ENCODE peak calls at places on chromosomes 4 and X, in nine cellular contexts. O, I, C, X, T, N, W, M and Y are unnamed samples.

GRCh38 chrX:134885336-134886016 is 105.3 kb upstream of the SMIM10 start:
- DNase-seq in O (no peak), I (no peak), C (no peak), X (no peak), T (no peak), N (no peak), W (no peak), M (no peak), Y (no peak)

GRCh38 chr4:24042094-24042493 is 152.2 kb upstream of the PPARGC1A start:
- DNase-seq in O (no peak), I (no peak), C (no peak), X (no peak), T (no peak), N (no peak), W (no peak), M (no peak), Y (no peak)

GRCh38 chrX:153764786-153765137 is 713 bp downstream of the PLXNB3 start:
- DNase-seq in O (no peak), I (no peak), C (no peak), X (no peak), T (no peak), N (no peak), W (no peak), M (no peak), Y (peak; percentile 22)

GRCh38 chr4:56320293-56320692 is 67.0 kb downstream of the AASDH start:
- DNase-seq in O (no peak), I (no peak), C (no peak), X (no peak), T (no peak), N (no peak), W (no peak), M (no peak), Y (no peak)

GRCh38 chr4:28287837-28288236 is 1427.2 kb downstream of the STIM2 start:
- DNase-seq in O (no peak), I (no peak), C (no peak), X (no peak), T (no peak), N (no peak), W (no peak), M (no peak), Y (no peak)

GRCh38 chr4:71872767-71873422 is 89.0 kb upstream of the GC start:
- DNase-seq in O (no peak), I (no peak), C (no peak), X (no peak), T (no peak), N (no peak), W (no peak), M (no peak), Y (no peak)

GRCh38 chr4:78451407-78451806 is 100.2 kb upstream of the ANXA3 start:
- DNase-seq in O (no peak), I (no peak), C (no peak), X (no peak), T (no peak), N (no peak), W (no peak), M (no peak), Y (no peak)

GRCh38 chr4:76620723-76621463 is 185.9 kb downstream of the SHROOM3 start:
- DNase-seq in O (no peak), I (no peak), C (peak; percentile 27), X (no peak), T (no peak), N (no peak), W (no peak), M (no peak), Y (no peak)

GRCh38 chr4:140408974-140409373 is 18.5 kb downstream of the CLGN start:
- DNase-seq in O (no peak), I (no peak), C (no peak), X (no peak), T (no peak), N (no peak), W (no peak), M (no peak), Y (no peak)

GRCh38 chr4:52249583-52249982 is 198.5 kb downstream of the SPATA18 start:
- DNase-seq in O (no peak), I (no peak), C (no peak), X (no peak), T (no peak), N (no peak), W (no peak), M (no peak), Y (no peak)

GRCh38 chrX:119885554-119886428 is 9.9 kb upstream of the AKAP14 start:
- DNase-seq in O (peak; percentile 37), I (peak; percentile 50), C (peak; percentile 45), X (no peak), T (no peak), N (no peak), W (no peak), M (peak; percentile 23), Y (no peak)

GRCh38 chrX:39261446-39262147 is 460.3 kb downstream of the MID1IP1 start:
- DNase-seq in O (peak; percentile 5), I (peak; percentile 21), C (peak; percentile 65), X (no peak), T (peak; percentile 32), N (no peak), W (no peak), M (peak; percentile 38), Y (peak; percentile 8)

GRCh38 chrX:16771483-16772398 is 14.5 kb upstream of the TXLNG start:
- DNase-seq in O (no peak), I (no peak), C (no peak), X (no peak), T (no peak), N (no peak), W (no peak), M (no peak), Y (no peak)

GRCh38 chr4:27082786-27083185 is 222.1 kb downstream of the STIM2 start:
- DNase-seq in O (no peak), I (no peak), C (no peak), X (no peak), T (no peak), N (no peak), W (no peak), M (no peak), Y (no peak)

GRCh38 chrX:97743014-97743413 is 859.3 kb downstream of the RPA4 start:
- DNase-seq in O (no peak), I (no peak), C (no peak), X (no peak), T (no peak), N (no peak), W (no peak), M (peak; percentile 17), Y (no peak)

GRCh38 chrX:151151668-151152267 is 24.6 kb upstream of the GPR50 start:
- DNase-seq in O (peak; percentile 32), I (peak; percentile 26), C (peak; percentile 52), X (peak; percentile 19), T (peak; percentile 15), N (no peak), W (no peak), M (peak; percentile 31), Y (peak; percentile 35)

GRCh38 chr4:17812801-17813200 is 2.0 kb downstream of the NCAPG start:
- DNase-seq in O (no peak), I (no peak), C (no peak), X (no peak), T (no peak), N (no peak), W (no peak), M (no peak), Y (no peak)

GRCh38 chrX:103248553-103248952 is 6.4 kb downstream of the TCEAL8 start:
- DNase-seq in O (no peak), I (no peak), C (peak; percentile 57), X (no peak), T (no peak), N (no peak), W (no peak), M (no peak), Y (peak; percentile 25)

GRCh38 chrX:48617542-48618340 is 20.4 kb downstream of the WDR13 start:
- DNase-seq in O (no peak), I (no peak), C (no peak), X (no peak), T (no peak), N (no peak), W (no peak), M (no peak), Y (no peak)

GRCh38 chr4:73841243-73841925 is 4.9 kb downstream of the CXCL6 start:
- DNase-seq in O (no peak), I (no peak), C (no peak), X (no peak), T (no peak), N (no peak), W (no peak), M (no peak), Y (no peak)

GRCh38 chr4:6239486-6239885 is 30.2 kb upstream of the WFS1 start:
- DNase-seq in O (no peak), I (no peak), C (no peak), X (no peak), T (no peak), N (no peak), W (no peak), M (no peak), Y (no peak)

GRCh38 chr4:128524311-128524710 is 236.7 kb upstream of the PGRMC2 start:
- DNase-seq in O (no peak), I (no peak), C (no peak), X (no peak), T (no peak), N (no peak), W (no peak), M (no peak), Y (no peak)

GRCh38 chr4:8756816-8757215 is 114.8 kb downstream of the HMX1 start:
- DNase-seq in O (no peak), I (no peak), C (no peak), X (no peak), T (no peak), N (no peak), W (no peak), M (no peak), Y (no peak)

GRCh38 chr4:82124365-82124764 is 249.4 kb downstream of the HNRNPD start:
- DNase-seq in O (no peak), I (no peak), C (no peak), X (no peak), T (no peak), N (no peak), W (no peak), M (no peak), Y (no peak)

GRCh38 chrX:120874678-120875557 is 748 bp downstream of the CT47B1 start:
- DNase-seq in O (no peak), I (no peak), C (no peak), X (no peak), T (no peak), N (no peak), W (no peak), M (no peak), Y (no peak)

GRCh38 chr4:162700815-162701361 is 465.8 kb downstream of the NAF1 start:
- DNase-seq in O (no peak), I (no peak), C (no peak), X (no peak), T (no peak), N (no peak), W (no peak), M (no peak), Y (no peak)

GRCh38 chr4:137226900-137227299 is 305.4 kb downstream of the PCDH18 start:
- DNase-seq in O (no peak), I (no peak), C (no peak), X (no peak), T (no peak), N (no peak), W (no peak), M (no peak), Y (no peak)

GRCh38 chr4:152072001-152072485 is 311.2 kb upstream of the GATB start:
- DNase-seq in O (no peak), I (no peak), C (no peak), X (no peak), T (no peak), N (no peak), W (no peak), M (no peak), Y (no peak)

GRCh38 chr4:81469774-81470455 is 1.8 kb downstream of the RASGEF1B start:
- DNase-seq in O (no peak), I (no peak), C (no peak), X (no peak), T (no peak), N (no peak), W (no peak), M (no peak), Y (no peak)

GRCh38 chrX:445727-446126 is 59.0 kb upstream of the PPP2R3B start:
- DNase-seq in O (no peak), I (no peak), C (no peak), X (no peak), T (no peak), N (no peak), W (no peak), M (no peak), Y (peak; percentile 7)

GRCh38 chr4:110902500-110902899 is 279.6 kb upstream of the PITX2 start:
- DNase-seq in O (no peak), I (no peak), C (no peak), X (no peak), T (no peak), N (no peak), W (no peak), M (no peak), Y (no peak)